ENCODE peak calls at places on chromosomes 6 and 20, in ten cellular contexts. W is ovary, V is pancreas, N is tibial nerve, E is lung, H is tibial artery, I is body of pancreas, T is PC-9, K is foreskin keratinocyte, M is breast epithelium. A is an unnamed sample. For H3K4me1, the result is how much of the 10 kb centered on the place peaks cover.

GRCh38 chr20:46604551-46605133 is 46.6 kb downstream of the SLC13A3 start:
- DNase-seq in W (no peak), V (no peak), N (no peak), E (no peak), H (no peak), I (no peak), T (no peak), K (no peak), M (no peak), A (no peak)

GRCh38 chr6:142833054-142833453 is 111.9 kb downstream of the HIVEP2 start:
- DNase-seq in W (no peak), V (no peak), N (no peak), E (no peak), H (peak), I (no peak), T (peak), K (peak), M (no peak), A (no peak)

GRCh38 chr6:110401585-110402176 is 13.7 kb downstream of the DDO start:
- DNase-seq in W (no peak), V (no peak), N (no peak), E (no peak), H (no peak), I (no peak), T (peak), K (no peak), M (no peak), A (no peak)

GRCh38 chr6:159043986-159044385 is 805 bp downstream of the TAGAP start:
- DNase-seq in W (no peak), V (no peak), N (no peak), E (no peak), H (no peak), I (no peak), T (no peak), K (no peak), M (no peak), A (no peak)

GRCh38 chr6:157728183-157728881 is 94.7 kb upstream of the SNX9 start:
- DNase-seq in W (no peak), V (no peak), N (no peak), E (no peak), H (no peak), I (no peak), T (no peak), K (no peak), M (no peak), A (no peak)

GRCh38 chr20:52783769-52784168 is 188.4 kb upstream of the TSHZ2 start:
- DNase-seq in W (no peak), V (no peak), N (no peak), E (no peak), H (no peak), I (no peak), T (no peak), K (no peak), M (no peak), A (no peak)

GRCh38 chr6:136920858-136921520 is 1.1 kb upstream of the SLC35D3 start:
- DNase-seq in W (no peak), V (no peak), N (no peak), E (no peak), H (no peak), I (peak), T (no peak), K (no peak), M (no peak), A (peak)

GRCh38 chr6:43911625-43912577 is 141.9 kb downstream of the VEGFA start:
- DNase-seq in W (no peak), V (no peak), N (no peak), E (no peak), H (no peak), I (no peak), T (no peak), K (no peak), M (no peak), A (no peak)

GRCh38 chr6:3585320-3585935 is 128.6 kb upstream of the SLC22A23 start:
- DNase-seq in W (no peak), V (no peak), N (no peak), E (no peak), H (no peak), I (no peak), T (peak), K (peak), M (no peak), A (no peak)

GRCh38 chr6:103983860-103984259 is 875.9 kb downstream of the HACE1 start:
- DNase-seq in W (no peak), V (no peak), N (no peak), E (no peak), H (no peak), I (no peak), T (no peak), K (no peak), M (no peak), A (no peak)

GRCh38 chr6:26571592-26572296 is 25.0 kb upstream of the ABT1 start:
- DNase-seq in W (peak), V (peak), N (peak), E (no peak), H (peak), I (peak), T (peak), K (peak), M (no peak), A (peak)

GRCh38 chr6:97282238-97282725 is 734 bp downstream of the MMS22L start:
- DNase-seq in W (no peak), V (no peak), N (no peak), E (no peak), H (no peak), I (no peak), T (no peak), K (peak), M (no peak), A (no peak)

GRCh38 chr6:45200510-45200909 is 127.6 kb upstream of the RUNX2 start:
- DNase-seq in W (no peak), V (no peak), N (no peak), E (no peak), H (no peak), I (no peak), T (no peak), K (no peak), M (no peak), A (no peak)

GRCh38 chr20:63627129-63627699 is 313 bp upstream of the GMEB2 start:
- DNase-seq in W (peak), V (peak), N (peak), E (peak), H (peak), I (peak), T (peak), K (peak), M (peak), A (peak)

GRCh38 chr6:155587817-155588216 is 132.2 kb upstream of the NOX3 start:
- DNase-seq in W (no peak), V (no peak), N (no peak), E (no peak), H (no peak), I (no peak), T (no peak), K (no peak), M (no peak), A (no peak)

GRCh38 chr20:61331542-61331941 is 79.5 kb downstream of the CDH4 start:
- DNase-seq in W (no peak), V (no peak), N (no peak), E (no peak), H (no peak), I (no peak), T (no peak), K (no peak), M (no peak), A (no peak)

GRCh38 chr6:137148291-137149076 is 25.0 kb downstream of the IL22RA2 start:
- DNase-seq in W (no peak), V (no peak), N (peak), E (no peak), H (no peak), I (no peak), T (peak), K (no peak), M (no peak), A (no peak)

GRCh38 chr6:113924199-113924791 is 46.7 kb downstream of the HDAC2 start:
- DNase-seq in W (no peak), V (no peak), N (no peak), E (no peak), H (no peak), I (no peak), T (no peak), K (no peak), M (no peak), A (no peak)

GRCh38 chr6:96832780-96833179 is 4.5 kb downstream of the GPR63 start:
- DNase-seq in W (no peak), V (no peak), N (no peak), E (no peak), H (no peak), I (no peak), T (no peak), K (no peak), M (no peak), A (no peak)

GRCh38 chr20:48295966-48296421 is 510.7 kb upstream of the SULF2 start:
- DNase-seq in W (no peak), V (no peak), N (no peak), E (no peak), H (no peak), I (no peak), T (peak), K (no peak), M (no peak), A (no peak)

GRCh38 chr6:166343157-166343502 is 785 bp upstream of the SFT2D1 start:
- DNase-seq in W (no peak), V (no peak), N (no peak), E (no peak), H (no peak), I (no peak), T (no peak), K (no peak), M (no peak), A (no peak)

GRCh38 chr6:156850356-156850755 is 73.2 kb downstream of the ARID1B start:
- DNase-seq in W (no peak), V (no peak), N (no peak), E (no peak), H (no peak), I (no peak), T (no peak), K (no peak), M (no peak), A (no peak)

DNA sequence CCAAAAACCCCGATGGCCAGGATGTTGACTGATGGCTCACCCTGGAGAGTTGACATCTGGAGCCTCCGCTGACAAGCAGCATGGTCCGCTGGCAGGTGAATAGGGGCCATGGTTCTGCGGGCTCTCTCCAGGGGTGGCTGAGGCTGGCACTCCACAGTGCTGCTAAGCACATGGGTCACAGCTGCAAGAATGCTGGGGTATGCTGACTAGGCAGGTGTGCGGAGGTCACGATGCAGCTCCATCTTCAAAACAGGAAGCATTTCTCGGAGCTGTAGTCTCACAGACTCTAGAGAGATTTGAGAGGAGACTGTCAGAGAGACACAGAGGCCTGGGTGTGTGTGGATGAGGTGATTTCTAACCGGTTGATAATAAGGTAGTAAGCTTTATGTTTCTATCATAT is 341.6 kb downstream of the NRN1 start:
- DNase-seq in W (no peak), V (no peak), N (no peak), E (no peak), H (no peak), I (no peak), T (no peak), K (no peak), M (no peak), A (no peak)
- H3K4me1 ChIP-seq in W (under half), V (under half), N (under half), E (under half), H (under half), I (under half), T (under half), K (under half), M (under half), A (under half)

GRCh38 chr6:148839044-148839443 is 92.2 kb downstream of the UST start:
- DNase-seq in W (no peak), V (no peak), N (no peak), E (no peak), H (no peak), I (no peak), T (no peak), K (no peak), M (no peak), A (no peak)

GRCh38 chr6:148837941-148838340 is 91.1 kb downstream of the UST start:
- DNase-seq in W (no peak), V (no peak), N (no peak), E (no peak), H (no peak), I (no peak), T (peak), K (no peak), M (no peak), A (no peak)

GRCh38 chr6:148842631-148843030 is 95.8 kb downstream of the UST start:
- DNase-seq in W (no peak), V (no peak), N (no peak), E (peak), H (no peak), I (no peak), T (no peak), K (no peak), M (no peak), A (no peak)

GRCh38 chr6:148836751-148837150 is 89.9 kb downstream of the UST start:
- DNase-seq in W (no peak), V (no peak), N (no peak), E (no peak), H (no peak), I (no peak), T (no peak), K (no peak), M (no peak), A (no peak)

GRCh38 chr6:148840256-148840655 is 93.4 kb downstream of the UST start:
- DNase-seq in W (no peak), V (no peak), N (no peak), E (no peak), H (no peak), I (no peak), T (peak), K (no peak), M (no peak), A (no peak)
- H3K27ac ChIP-seq in W (no peak), V (no peak), N (no peak), E (no peak), H (no peak), I (no peak), T (no peak), K (no peak), M (no peak), A (no peak)

GRCh38 chr20:32539063-32539816 is 45.9 kb downstream of the NOL4L start:
- DNase-seq in W (no peak), V (no peak), N (no peak), E (no peak), H (no peak), I (no peak), T (no peak), K (no peak), M (no peak), A (peak)

GRCh38 chr20:32538526-32538918 is 46.6 kb downstream of the NOL4L start:
- DNase-seq in W (no peak), V (no peak), N (no peak), E (no peak), H (no peak), I (no peak), T (peak), K (no peak), M (no peak), A (no peak)

GRCh38 chr20:32535953-32536823 is 48.9 kb downstream of the NOL4L start:
- DNase-seq in W (peak), V (peak), N (no peak), E (no peak), H (no peak), I (peak), T (peak), K (no peak), M (no peak), A (peak)

GRCh38 chr20:32536861-32537656 is 48.1 kb downstream of the NOL4L start:
- DNase-seq in W (peak), V (peak), N (no peak), E (peak), H (no peak), I (peak), T (peak), K (no peak), M (no peak), A (peak)

DNA sequence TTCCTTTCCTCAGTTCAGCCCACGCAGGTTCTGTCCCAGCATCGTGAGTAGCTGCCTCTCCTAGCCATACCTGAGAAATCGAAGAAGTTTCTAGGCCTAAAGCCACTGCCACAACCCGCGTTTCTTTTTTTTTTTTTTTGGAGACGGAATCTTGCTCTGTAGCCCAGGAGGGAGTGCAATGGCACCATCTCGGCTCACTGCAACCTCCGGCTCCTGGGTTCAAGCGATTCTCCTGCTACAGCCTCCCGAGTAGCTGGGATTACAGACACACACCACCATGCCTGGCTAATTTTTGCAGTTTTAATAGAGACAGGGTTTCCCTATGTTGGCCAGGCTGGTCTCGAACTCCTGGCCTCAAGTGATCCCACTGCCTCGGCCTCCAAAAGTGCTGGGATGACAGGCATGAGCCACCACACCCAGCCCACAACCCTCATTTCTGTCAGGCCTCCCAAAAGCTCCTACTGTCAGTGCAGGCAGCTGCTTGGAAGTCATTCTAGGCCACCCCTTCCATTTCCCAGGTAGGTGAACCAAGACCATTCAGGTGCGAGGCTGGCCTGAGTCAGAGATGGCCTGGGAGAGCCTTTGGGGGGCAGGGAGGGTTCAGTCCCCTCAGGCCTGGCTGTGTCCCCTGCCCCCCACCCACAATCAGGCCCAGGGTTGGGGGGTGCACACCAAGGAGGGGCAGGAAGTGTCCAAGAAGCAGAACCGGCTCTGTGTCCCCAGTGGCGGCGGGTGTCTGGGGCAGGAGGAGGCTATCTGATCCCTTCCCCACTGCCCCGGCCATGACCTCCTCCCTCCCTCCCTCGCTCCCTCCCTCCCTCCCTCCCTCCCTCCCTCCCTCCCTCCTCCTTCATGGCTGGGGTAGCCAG is 47.2 kb downstream of the NOL4L start:
- DNase-seq in W (no peak), V (no peak), N (no peak), E (no peak), H (no peak), I (no peak), T (peak), K (no peak), M (no peak), A (no peak)
- H3K4me1 ChIP-seq in W (under half), V (under half), N (half or more), E (under half), H (under half), I (under half), T (half or more), K (under half), M (under half), A (under half)

GRCh38 chr6:116094041-116094440 is 6.6 kb upstream of the NT5DC1 start:
- DNase-seq in W (no peak), V (no peak), N (no peak), E (no peak), H (no peak), I (no peak), T (no peak), K (no peak), M (no peak), A (no peak)

GRCh38 chr6:116090251-116090650 is 10.4 kb upstream of the NT5DC1 start:
- DNase-seq in W (no peak), V (no peak), N (no peak), E (no peak), H (no peak), I (no peak), T (no peak), K (no peak), M (no peak), A (no peak)

GRCh38 chr6:116087437-116088027 is 13.1 kb upstream of the NT5DC1 start:
- DNase-seq in W (no peak), V (no peak), N (no peak), E (no peak), H (no peak), I (no peak), T (peak), K (peak), M (no peak), A (no peak)

GRCh38 chr6:116084284-116084683 is 16.4 kb upstream of the NT5DC1 start:
- DNase-seq in W (no peak), V (no peak), N (no peak), E (no peak), H (no peak), I (no peak), T (no peak), K (no peak), M (no peak), A (no peak)

GRCh38 chr6:116088946-116089345 is 11.7 kb upstream of the NT5DC1 start:
- DNase-seq in W (no peak), V (no peak), N (no peak), E (no peak), H (no peak), I (no peak), T (no peak), K (no peak), M (no peak), A (no peak)
- H3K27ac ChIP-seq in W (no peak), V (no peak), N (no peak), E (no peak), H (peak), I (no peak), T (no peak), K (no peak), M (no peak), A (no peak)